ENCODE peak calls at places on chromosomes 7 and 10, in ten cellular contexts. X is type B pancreatic cell, C is cardiac muscle cell, O is HFFc6, K is colonic mucosa, W is kidney epithelial cell, U is epithelial cell of proximal tubule, L is neural crest cell, A is DND-41, J is upper lobe of left lung. P is an unnamed sample.
A peak's percentile ranks its signal among the peaks of the same experiment; 100 is the strongest.

GRCh38 chr10:128011059-128011979 is 104.4 kb downstream of the PTPRE start:
- DNase-seq in L (peak; percentile 96), U (no peak), K (peak; percentile 86), A (peak; percentile 87), X (peak; percentile 90), J (peak; percentile 90), W (peak; percentile 18), C (peak; percentile 70), O (peak; percentile 2), P (peak; percentile 91)

GRCh38 chr7:55017841-55018240 is 976 bp upstream of the EGFR start:
- DNase-seq in J (no peak), W (no peak), K (no peak), C (no peak), U (no peak), X (no peak), L (no peak), A (no peak), O (no peak), P (no peak)

GRCh38 chr7:157073335-157073734 is 62.9 kb upstream of the MNX1 start:
- DNase-seq in X (no peak), W (no peak), O (no peak), A (no peak), J (no peak), L (no peak), C (no peak), U (no peak), K (no peak), P (no peak)

GRCh38 chr7:86653919-86654659 is 10.4 kb downstream of the GRM3 start:
- DNase-seq in X (no peak), C (peak; percentile 13), W (no peak), O (no peak), L (no peak), U (no peak), A (no peak), J (peak; percentile 32), K (no peak), P (no peak)

GRCh38 chr10:78433063-78433717 is 399.5 kb downstream of the RPS24 start:
- DNase-seq in O (no peak), W (no peak), J (no peak), K (no peak), X (no peak), C (no peak), A (no peak), L (no peak), U (no peak), P (no peak)

GRCh38 chr7:75985009-75985517 is 9.3 kb downstream of the TMEM120A start:
- DNase-seq in A (no peak), U (no peak), O (no peak), W (no peak), J (no peak), L (no peak), C (no peak), K (no peak), X (no peak), P (no peak)

GRCh38 chr10:16907720-16908119 is 90.5 kb upstream of the RSU1 start:
- DNase-seq in C (no peak), A (no peak), O (no peak), W (no peak), K (no peak), J (no peak), X (no peak), L (no peak), U (no peak), P (no peak)

GRCh38 chr10:108104697-108105096 is 940.2 kb upstream of the SORCS1 start:
- DNase-seq in X (no peak), C (no peak), K (no peak), W (no peak), U (no peak), J (no peak), O (no peak), A (no peak), L (no peak), P (no peak)

GRCh38 chr7:100109521-100110163 is 8.2 kb downstream of the AP4M1 start:
- DNase-seq in L (no peak), O (no peak), X (no peak), U (no peak), K (no peak), A (no peak), J (no peak), C (no peak), W (no peak), P (no peak)

GRCh38 chr7:118202056-118202455 is 18.1 kb downstream of the LSM8 start:
- DNase-seq in W (no peak), A (no peak), O (no peak), C (no peak), L (no peak), U (no peak), K (no peak), X (no peak), J (no peak), P (no peak)

GRCh38 chr10:130717088-130717487 is 580.9 kb downstream of the GLRX3 start:
- DNase-seq in W (no peak), K (no peak), L (no peak), A (no peak), J (no peak), O (no peak), C (no peak), U (no peak), X (no peak), P (no peak)

GRCh38 chr10:58399410-58399809 is 14.2 kb downstream of the TFAM start:
- DNase-seq in U (no peak), K (no peak), W (no peak), C (peak; percentile 22), X (no peak), J (no peak), L (no peak), A (no peak), O (peak; percentile 30), P (no peak)

GRCh38 chr7:76509931-76510877 is at the start of gene UPK3B:
- DNase-seq in A (peak; percentile 39), L (no peak), J (peak; percentile 59), K (no peak), W (no peak), O (no peak), X (peak; percentile 71), U (no peak), C (peak; percentile 7), P (no peak)

GRCh38 chr10:111076682-111077661 is at the start of gene ADRA2A:
- DNase-seq in U (peak; percentile 23), J (peak; percentile 39), L (peak; percentile 41), O (no peak), W (peak; percentile 5), C (peak; percentile 47), X (peak; percentile 81), K (peak; percentile 74), A (no peak), P (no peak)

GRCh38 chr7:115409682-115410426 is 488.0 kb downstream of the MDFIC start:
- DNase-seq in C (no peak), X (no peak), J (no peak), O (no peak), U (no peak), A (no peak), L (no peak), W (no peak), K (no peak), P (no peak)

GRCh38 chr10:133127291-133128125 is 32.5 kb upstream of the KNDC1 start:
- DNase-seq in W (no peak), O (no peak), U (no peak), C (no peak), X (no peak), J (peak; percentile 16), K (peak; percentile 29), A (peak; percentile 21), L (no peak), P (no peak)

GRCh38 chr7:106770191-106770590 is 94.9 kb upstream of the PIK3CG start:
- DNase-seq in L (no peak), O (peak; percentile 94), U (peak; percentile 66), K (no peak), W (peak; percentile 68), A (no peak), J (no peak), C (peak; percentile 60), X (no peak), P (no peak)

GRCh38 chr10:110208614-110209398 is 1.4 kb downstream of the MXI1 start:
- DNase-seq in C (peak; percentile 52), K (peak; percentile 57), L (no peak), J (peak; percentile 42), O (peak; percentile 45), W (no peak), X (no peak), U (no peak), A (no peak), P (no peak)

GRCh38 chr10:119872860-119873671 is 423 bp upstream of the MCMBP start:
- DNase-seq in J (peak; percentile 88), U (no peak), L (peak; percentile 80), X (peak; percentile 89), W (no peak), A (peak; percentile 91), O (peak; percentile 69), C (peak; percentile 89), K (peak; percentile 87), P (peak; percentile 83)
- TF ChIP-seq CTCF in J (no peak), U (no peak), L (no peak), X (peak; percentile 18), W (no peak), A (no peak), O (no peak), C (no peak), K (no peak), P (no peak)

GRCh38 chr10:91517394-91517793 is 107.2 kb downstream of the HECTD2 start:
- DNase-seq in C (no peak), X (no peak), K (no peak), J (no peak), U (no peak), A (no peak), W (no peak), O (no peak), L (no peak), P (no peak)
- TF ChIP-seq CTCF in C (no peak), X (no peak), K (no peak), J (no peak), U (no peak), A (no peak), W (no peak), O (no peak), L (no peak), P (no peak)

GRCh38 chr10:77416327-77417135 is 221.1 kb downstream of the KCNMA1 start:
- DNase-seq in W (peak; percentile 92), K (no peak), X (no peak), L (no peak), U (peak; percentile 90), O (peak; percentile 96), C (peak; percentile 82), J (no peak), A (no peak), P (no peak)
- TF ChIP-seq CTCF in W (no peak), K (no peak), X (no peak), L (no peak), U (no peak), O (no peak), C (no peak), J (no peak), A (no peak), P (no peak)

DNA sequence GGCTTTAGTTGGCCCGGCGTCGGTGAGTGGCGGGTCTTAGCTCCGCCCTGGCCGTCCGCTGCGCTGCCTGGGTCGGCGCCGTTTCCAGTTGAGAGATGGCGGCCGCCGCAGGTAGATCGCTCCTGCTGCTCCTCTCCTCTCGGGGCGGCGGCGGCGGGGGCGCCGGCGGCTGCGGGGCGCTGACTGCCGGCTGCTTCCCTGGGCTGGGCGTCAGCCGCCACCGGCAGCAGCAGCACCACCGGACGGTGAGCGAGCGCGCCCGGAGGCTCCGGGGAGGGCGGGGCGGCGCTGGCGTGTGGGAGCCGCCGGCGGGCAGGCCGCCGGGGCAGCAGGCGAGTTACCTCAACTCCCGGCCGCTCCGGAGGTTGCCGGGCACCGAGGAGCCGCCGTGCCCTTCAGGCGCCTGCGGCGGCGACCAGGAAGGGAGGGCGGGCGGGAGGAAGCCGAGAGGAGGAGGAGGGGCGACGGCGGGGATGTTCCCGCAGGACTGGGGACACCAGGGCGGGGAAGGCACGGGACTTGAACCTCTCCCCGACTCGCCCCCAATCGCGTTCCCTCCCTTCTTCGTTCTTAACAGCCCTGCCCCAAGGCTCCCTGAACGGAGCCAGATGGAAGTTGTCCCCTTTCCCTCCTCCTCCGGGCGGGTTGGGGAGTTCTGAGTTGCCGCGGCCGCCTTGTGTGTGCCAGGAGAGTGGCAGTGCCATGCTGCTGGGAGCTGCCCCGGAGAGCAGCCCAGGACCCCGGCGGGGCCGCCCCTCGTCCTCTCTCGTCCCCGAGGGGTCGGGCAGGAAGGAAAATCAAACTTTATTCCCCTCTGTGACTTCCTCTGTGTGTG is at the start of gene MCU:
- DNase-seq in X (peak; percentile 91), J (peak; percentile 99), K (peak; percentile 98), O (peak; percentile 91), A (peak; percentile 95), C (peak; percentile 96), U (no peak), W (peak; percentile 80), L (peak; percentile 83), P (peak; percentile 86)
- TF ChIP-seq CTCF in X (no peak), J (no peak), K (no peak), O (no peak), A (peak; percentile 5), C (no peak), U (peak; percentile 8), W (peak; percentile 7), L (no peak), P (no peak)

P was measured in natural killer cell.